ENCODE peak calls at places on chromosome 5, in six cellular contexts. One of them, this sample, is unnamed.

GRCh38 chr5:141902416-141902815 is 21.3 kb upstream of the DELE1 start:
- DNase-seq in stimulated activated CD4-positive, alpha-beta T cell treated with anti-CD3 and anti-CD28 coated beads, Interleukin-12 subunit alpha, Interleukin-12 subunit beta, amount 100 ng/mL, for 4 hours: no peak
- DNase-seq in NCI-H1092 treated with DMSO at 0.1 percent for 48 hours: no peak
- DNase-seq in ecto neural progenitor cell: no peak
- DNase-seq in KG1: no peak
- DNase-seq in AG10803: no peak
- DNase-seq in this sample: no peak

GRCh38 chr5:154356256-154356655 is 89.5 kb upstream of the SAP30L start:
- DNase-seq in AG10803: peak; percentile 64
- DNase-seq in KG1: no peak
- DNase-seq in ecto neural progenitor cell: no peak
- DNase-seq in NCI-H1092 treated with DMSO at 0.1 percent for 48 hours: no peak
- DNase-seq in stimulated activated CD4-positive, alpha-beta T cell treated with anti-CD3 and anti-CD28 coated beads, Interleukin-12 subunit alpha, Interleukin-12 subunit beta, amount 100 ng/mL, for 4 hours: no peak
- DNase-seq in this sample: peak; percentile 66

GRCh38 chr5:149035282-149035882 is 27.5 kb downstream of the SH3TC2 start:
- DNase-seq in NCI-H1092 treated with DMSO at 0.1 percent for 48 hours: peak; percentile 41
- DNase-seq in KG1: peak; percentile 16
- DNase-seq in stimulated activated CD4-positive, alpha-beta T cell treated with anti-CD3 and anti-CD28 coated beads, Interleukin-12 subunit alpha, Interleukin-12 subunit beta, amount 100 ng/mL, for 4 hours: peak; percentile 56
- DNase-seq in ecto neural progenitor cell: peak; percentile 81
- DNase-seq in AG10803: peak; percentile 76
- DNase-seq in this sample: peak; percentile 75

GRCh38 chr5:159010611-159011497 is 88.9 kb downstream of the EBF1 start:
- DNase-seq in ecto neural progenitor cell: no peak
- DNase-seq in NCI-H1092 treated with DMSO at 0.1 percent for 48 hours: no peak
- DNase-seq in KG1: no peak
- DNase-seq in AG10803: peak; percentile 58
- DNase-seq in stimulated activated CD4-positive, alpha-beta T cell treated with anti-CD3 and anti-CD28 coated beads, Interleukin-12 subunit alpha, Interleukin-12 subunit beta, amount 100 ng/mL, for 4 hours: no peak
- DNase-seq in this sample: no peak

GRCh38 chr5:111254613-111255012 is 30.4 kb downstream of the CAMK4 start:
- DNase-seq in ecto neural progenitor cell: no peak
- DNase-seq in AG10803: peak; percentile 5
- DNase-seq in KG1: no peak
- DNase-seq in stimulated activated CD4-positive, alpha-beta T cell treated with anti-CD3 and anti-CD28 coated beads, Interleukin-12 subunit alpha, Interleukin-12 subunit beta, amount 100 ng/mL, for 4 hours: peak; percentile 59
- DNase-seq in NCI-H1092 treated with DMSO at 0.1 percent for 48 hours: peak; percentile 15
- DNase-seq in this sample: peak; percentile 8

GRCh38 chr5:53373420-53374188 is 106.8 kb upstream of the FST start:
- DNase-seq in KG1: no peak
- DNase-seq in stimulated activated CD4-positive, alpha-beta T cell treated with anti-CD3 and anti-CD28 coated beads, Interleukin-12 subunit alpha, Interleukin-12 subunit beta, amount 100 ng/mL, for 4 hours: no peak
- DNase-seq in ecto neural progenitor cell: no peak
- DNase-seq in NCI-H1092 treated with DMSO at 0.1 percent for 48 hours: no peak
- DNase-seq in AG10803: peak; percentile 42
- DNase-seq in this sample: peak; percentile 55

GRCh38 chr5:113495402-113495801 is 7.1 kb upstream of the MCC start:
- DNase-seq in ecto neural progenitor cell: no peak
- DNase-seq in KG1: no peak
- DNase-seq in AG10803: peak; percentile 5
- DNase-seq in stimulated activated CD4-positive, alpha-beta T cell treated with anti-CD3 and anti-CD28 coated beads, Interleukin-12 subunit alpha, Interleukin-12 subunit beta, amount 100 ng/mL, for 4 hours: no peak
- DNase-seq in NCI-H1092 treated with DMSO at 0.1 percent for 48 hours: no peak
- DNase-seq in this sample: no peak

GRCh38 chr5:126561908-126562307 is 33.1 kb downstream of the ALDH7A1 start:
- DNase-seq in KG1: no peak
- DNase-seq in NCI-H1092 treated with DMSO at 0.1 percent for 48 hours: no peak
- DNase-seq in ecto neural progenitor cell: no peak
- DNase-seq in stimulated activated CD4-positive, alpha-beta T cell treated with anti-CD3 and anti-CD28 coated beads, Interleukin-12 subunit alpha, Interleukin-12 subunit beta, amount 100 ng/mL, for 4 hours: no peak
- DNase-seq in AG10803: no peak
- DNase-seq in this sample: no peak

GRCh38 chr5:91058575-91058974 is 324.5 kb downstream of the ARRDC3 start:
- DNase-seq in ecto neural progenitor cell: no peak
- DNase-seq in KG1: no peak
- DNase-seq in AG10803: no peak
- DNase-seq in stimulated activated CD4-positive, alpha-beta T cell treated with anti-CD3 and anti-CD28 coated beads, Interleukin-12 subunit alpha, Interleukin-12 subunit beta, amount 100 ng/mL, for 4 hours: no peak
- DNase-seq in NCI-H1092 treated with DMSO at 0.1 percent for 48 hours: no peak
- DNase-seq in this sample: no peak

GRCh38 chr5:168011096-168011495 is 280.3 kb upstream of the WWC1 start:
- DNase-seq in stimulated activated CD4-positive, alpha-beta T cell treated with anti-CD3 and anti-CD28 coated beads, Interleukin-12 subunit alpha, Interleukin-12 subunit beta, amount 100 ng/mL, for 4 hours: no peak
- DNase-seq in NCI-H1092 treated with DMSO at 0.1 percent for 48 hours: no peak
- DNase-seq in AG10803: peak; percentile 90
- DNase-seq in ecto neural progenitor cell: no peak
- DNase-seq in KG1: no peak
- DNase-seq in this sample: no peak

GRCh38 chr5:39209924-39210323 is 9.4 kb downstream of the FYB1 start:
- DNase-seq in NCI-H1092 treated with DMSO at 0.1 percent for 48 hours: no peak
- DNase-seq in stimulated activated CD4-positive, alpha-beta T cell treated with anti-CD3 and anti-CD28 coated beads, Interleukin-12 subunit alpha, Interleukin-12 subunit beta, amount 100 ng/mL, for 4 hours: peak; percentile 50
- DNase-seq in KG1: no peak
- DNase-seq in ecto neural progenitor cell: no peak
- DNase-seq in AG10803: no peak
- DNase-seq in this sample: no peak

GRCh38 chr5:109880907-109881685 is 191.4 kb downstream of the MAN2A1 start:
- DNase-seq in AG10803: no peak
- DNase-seq in KG1: no peak
- DNase-seq in NCI-H1092 treated with DMSO at 0.1 percent for 48 hours: peak; percentile 58
- DNase-seq in stimulated activated CD4-positive, alpha-beta T cell treated with anti-CD3 and anti-CD28 coated beads, Interleukin-12 subunit alpha, Interleukin-12 subunit beta, amount 100 ng/mL, for 4 hours: no peak
- DNase-seq in ecto neural progenitor cell: no peak
- DNase-seq in this sample: no peak

GRCh38 chr5:163342301-163342700 is 95.1 kb upstream of the CCNG1 start:
- DNase-seq in NCI-H1092 treated with DMSO at 0.1 percent for 48 hours: no peak
- DNase-seq in AG10803: no peak
- DNase-seq in ecto neural progenitor cell: no peak
- DNase-seq in stimulated activated CD4-positive, alpha-beta T cell treated with anti-CD3 and anti-CD28 coated beads, Interleukin-12 subunit alpha, Interleukin-12 subunit beta, amount 100 ng/mL, for 4 hours: no peak
- DNase-seq in KG1: no peak
- DNase-seq in this sample: no peak

GRCh38 chr5:173592050-173592669 is 24.3 kb downstream of the BOD1 start:
- DNase-seq in NCI-H1092 treated with DMSO at 0.1 percent for 48 hours: no peak
- DNase-seq in KG1: peak; percentile 37
- DNase-seq in stimulated activated CD4-positive, alpha-beta T cell treated with anti-CD3 and anti-CD28 coated beads, Interleukin-12 subunit alpha, Interleukin-12 subunit beta, amount 100 ng/mL, for 4 hours: no peak
- DNase-seq in AG10803: no peak
- DNase-seq in ecto neural progenitor cell: no peak
- DNase-seq in this sample: peak; percentile 14

GRCh38 chr5:10499776-10500175 is 58.1 kb downstream of the ROPN1L start:
- DNase-seq in NCI-H1092 treated with DMSO at 0.1 percent for 48 hours: no peak
- DNase-seq in KG1: no peak
- DNase-seq in AG10803: no peak
- DNase-seq in stimulated activated CD4-positive, alpha-beta T cell treated with anti-CD3 and anti-CD28 coated beads, Interleukin-12 subunit alpha, Interleukin-12 subunit beta, amount 100 ng/mL, for 4 hours: no peak
- DNase-seq in ecto neural progenitor cell: no peak
- DNase-seq in this sample: no peak

GRCh38 chr5:37703841-37704241 is 136.0 kb downstream of the GDNF start:
- DNase-seq in NCI-H1092 treated with DMSO at 0.1 percent for 48 hours: no peak
- DNase-seq in stimulated activated CD4-positive, alpha-beta T cell treated with anti-CD3 and anti-CD28 coated beads, Interleukin-12 subunit alpha, Interleukin-12 subunit beta, amount 100 ng/mL, for 4 hours: no peak
- DNase-seq in ecto neural progenitor cell: no peak
- DNase-seq in KG1: no peak
- DNase-seq in AG10803: no peak
- DNase-seq in this sample: no peak

GRCh38 chr5:132228241-132229035 is 785 bp upstream of the P4HA2 start:
- DNase-seq in NCI-H1092 treated with DMSO at 0.1 percent for 48 hours: no peak
- DNase-seq in stimulated activated CD4-positive, alpha-beta T cell treated with anti-CD3 and anti-CD28 coated beads, Interleukin-12 subunit alpha, Interleukin-12 subunit beta, amount 100 ng/mL, for 4 hours: no peak
- DNase-seq in KG1: no peak
- DNase-seq in ecto neural progenitor cell: no peak
- DNase-seq in AG10803: no peak
- DNase-seq in this sample: no peak

This sample was measured in EL.